ENCODE peak calls at places on chromosomes 12 and 14, in eight cellular contexts. B is stimulated activated CD4-positive, alpha-beta T cell treated with anti-CD3 and anti-CD28 coated beads, Interleukin-12 subunit alpha, Interleukin-12 subunit beta, amount 100 ng/mL, for 48 hours; P is right cardiac atrium; L is fibroblast of pulmonary artery; X is PC-3; Z is stimulated activated CD8-positive, alpha-beta memory T cell treated with anti-CD3 and anti-CD28 coated beads, Interleukin-4, amount 100 ng/mL, for 1 hour; Q is HTR-8/SVneo; T is adrenal gland. N is an unnamed sample.

GRCh38 chr12:114741940-114742339 is 58.0 kb upstream of the TBX3 start:
- DNase-seq in P (no peak), T (peak; percentile 59), Q (no peak), X (no peak), B (no peak), L (no peak), Z (no peak), N (no peak)

GRCh38 chr14:69763761-69764510 is 3.0 kb upstream of the SRSF5 start:
- DNase-seq in Q (no peak), B (peak; percentile 30), P (no peak), T (no peak), L (peak; percentile 60), Z (no peak), X (no peak), N (no peak)

GRCh38 chr12:119988788-119989618 is at the start of gene BICDL1:
- DNase-seq in X (peak; percentile 96), P (peak; percentile 85), B (peak; percentile 91), T (peak; percentile 48), Q (peak; percentile 64), L (peak; percentile 35), Z (peak; percentile 94), N (peak; percentile 23)

GRCh38 chr14:97523936-97524335 is 726.8 kb downstream of the VRK1 start:
- DNase-seq in Q (no peak), Z (no peak), B (no peak), L (no peak), P (no peak), X (peak; percentile 68), T (no peak), N (no peak)

GRCh38 chr12:48827513-48828096 is 9.3 kb downstream of the CACNB3 start:
- DNase-seq in L (no peak), T (no peak), P (no peak), Q (no peak), X (no peak), Z (no peak), B (no peak), N (no peak)

GRCh38 chr14:93493054-93493453 is 62.3 kb downstream of the UNC79 start:
- DNase-seq in Z (no peak), P (no peak), X (no peak), B (no peak), L (no peak), Q (no peak), T (peak; percentile 15), N (no peak)

GRCh38 chr14:23022849-23023499 is 11.7 kb downstream of the PSMB5 start:
- DNase-seq in Q (no peak), L (no peak), P (no peak), B (no peak), T (no peak), Z (no peak), X (no peak), N (no peak)

GRCh38 chr12:75208851-75209781 is 523 bp downstream of the KCNC2 start:
- DNase-seq in Q (peak; percentile 39), T (peak; percentile 19), X (no peak), Z (no peak), B (peak; percentile 5), P (peak; percentile 17), L (peak; percentile 43), N (no peak)

GRCh38 chr14:67911506-67911905 is 91.9 kb downstream of the RAD51B start:
- DNase-seq in X (no peak), Z (no peak), Q (no peak), T (no peak), L (peak; percentile 16), B (no peak), P (no peak), N (no peak)

GRCh38 chr14:95319312-95320075 is at the start of gene CLMN:
- DNase-seq in Q (peak; percentile 42), B (no peak), P (peak; percentile 81), X (peak; percentile 33), T (peak; percentile 36), L (peak; percentile 27), Z (no peak), N (peak; percentile 44)

GRCh38 chr14:64745511-64746041 is 41.4 kb downstream of the PLEKHG3 start:
- DNase-seq in L (peak; percentile 17), P (peak; percentile 56), T (no peak), Z (no peak), X (no peak), B (no peak), Q (no peak), N (no peak)

GRCh38 chr14:104986487-104987164 is 1.0 kb downstream of the CLBA1 start:
- DNase-seq in X (no peak), Q (no peak), Z (no peak), L (no peak), P (peak; percentile 42), T (no peak), B (no peak), N (no peak)

GRCh38 chr14:68633131-68633991 is 159.5 kb downstream of the ZFP36L1 start:
- DNase-seq in Q (no peak), T (no peak), X (no peak), B (no peak), Z (no peak), L (peak; percentile 84), P (peak; percentile 90), N (peak; percentile 63)

GRCh38 chr14:90677484-90678045 is 138.7 kb downstream of the TTC7B start:
- DNase-seq in T (no peak), Z (no peak), Q (peak; percentile 19), L (peak; percentile 78), P (no peak), X (peak; percentile 79), B (peak; percentile 16), N (no peak)

GRCh38 chr14:72544615-72545387 is 349.1 kb downstream of the DPF3 start:
- DNase-seq in Z (no peak), X (no peak), B (no peak), L (no peak), T (no peak), Q (no peak), P (no peak), N (no peak)

GRCh38 chr12:129790331-129790730 is 113.5 kb downstream of the TMEM132D start:
- DNase-seq in P (no peak), Z (no peak), B (no peak), X (no peak), Q (no peak), L (no peak), T (no peak), N (no peak)

GRCh38 chr14:33962016-33962415 is 11.1 kb upstream of the EGLN3 start:
- DNase-seq in T (no peak), B (no peak), X (no peak), Q (no peak), Z (no peak), L (no peak), P (no peak), N (no peak)

GRCh38 chr14:53381879-53382278 is 228.8 kb upstream of the DDHD1 start:
- DNase-seq in Q (no peak), L (no peak), Z (no peak), T (no peak), P (no peak), B (no peak), X (no peak), N (no peak)

GRCh38 chr12:46546634-46547273 is 174.2 kb upstream of the SLC38A2 start:
- DNase-seq in T (no peak), L (no peak), P (no peak), Z (no peak), Q (no peak), X (peak; percentile 26), B (no peak), N (no peak)